ENCODE peak calls at places on chromosome 4, in nine cellular contexts. B is mammary epithelial cell; L is CD4-positive, alpha-beta memory T cell; W is neural progenitor cell; P is psoas muscle; A is iPS DF 6.9; G is mucosa of descending colon; T is stomach; Z is cardiac muscle cell. R is an unnamed sample.

GRCh38 chr4:124480061-124480460 is 232.5 kb downstream of the ANKRD50 start:
- DNase-seq in Z (no peak), P (no peak), W (no peak), B (no peak), T (no peak), G (no peak), A (no peak), L (no peak), R (no peak)

GRCh38 chr4:168648929-168649328 is 152.1 kb downstream of the PALLD start:
- DNase-seq in T (no peak), B (peak; percentile 81), G (no peak), A (no peak), W (no peak), Z (no peak), P (no peak), L (no peak), R (no peak)

GRCh38 chr4:78654809-78655208 is 103.2 kb downstream of the ANXA3 start:
- DNase-seq in W (no peak), P (no peak), G (no peak), Z (no peak), A (no peak), T (no peak), L (no peak), B (no peak), R (no peak)

GRCh38 chr4:48985976-48986653 is at the start of gene CWH43:
- DNase-seq in G (peak; percentile 81), A (no peak), T (peak; percentile 63), Z (no peak), B (no peak), W (peak; percentile 49), L (no peak), P (no peak), R (no peak)

GRCh38 chr4:163587867-163588266 is 93.4 kb downstream of the TMA16 start:
- DNase-seq in L (no peak), T (no peak), Z (no peak), W (no peak), P (no peak), A (no peak), B (no peak), G (no peak), R (no peak)

GRCh38 chr4:112885897-112886296 is 163.6 kb upstream of the ANK2 start:
- DNase-seq in Z (no peak), W (peak; percentile 58), T (no peak), G (no peak), A (no peak), B (no peak), L (no peak), P (no peak), R (no peak)

GRCh38 chr4:14152834-14153519 is 525.5 kb upstream of the BOD1L1 start:
- DNase-seq in W (no peak), L (no peak), G (no peak), A (no peak), P (no peak), Z (no peak), B (peak; percentile 55), T (no peak), R (no peak)

GRCh38 chr4:38759077-38759789 is 23.6 kb downstream of the TLR10 start:
- DNase-seq in Z (peak; percentile 49), T (peak; percentile 52), P (no peak), W (peak; percentile 67), B (peak; percentile 24), G (no peak), A (peak; percentile 50), L (peak; percentile 58), R (no peak)

GRCh38 chr4:182688081-182688480 is 229.1 kb downstream of the DCTD start:
- DNase-seq in Z (no peak), P (peak; percentile 39), A (no peak), T (no peak), L (no peak), W (peak; percentile 46), B (no peak), G (no peak), R (no peak)

GRCh38 chr4:69321153-69321729 is 41.0 kb downstream of the UGT2B28 start:
- DNase-seq in P (no peak), T (peak; percentile 85), L (no peak), Z (no peak), A (no peak), B (peak; percentile 34), W (no peak), G (peak; percentile 42), R (no peak)

GRCh38 chr4:104860227-104861123 is 286.2 kb upstream of the TET2 start:
- DNase-seq in B (peak; percentile 64), Z (peak; percentile 82), G (no peak), L (peak; percentile 50), T (peak; percentile 29), A (peak; percentile 41), P (no peak), W (peak; percentile 87), R (no peak)

GRCh38 chr4:748461-748860 is 42.8 kb downstream of the PCGF3 start:
- DNase-seq in P (peak; percentile 25), L (no peak), T (no peak), W (no peak), A (no peak), G (peak; percentile 36), B (no peak), Z (no peak), R (no peak)

GRCh38 chr4:78704981-78705757 is 71.0 kb upstream of the BMP2K start:
- DNase-seq in G (no peak), B (peak; percentile 58), P (no peak), T (no peak), Z (no peak), L (no peak), W (no peak), A (no peak), R (no peak)

GRCh38 chr4:2825184-2825506 is 18.5 kb upstream of the ADD1 start:
- DNase-seq in L (no peak), B (no peak), W (no peak), Z (no peak), A (no peak), G (peak; percentile 34), T (no peak), P (no peak), R (no peak)
- H3K36me3 ChIP-seq in L (peaks cover 41% of the 10 kb centered on the region), B (no peaks in the 10 kb centered on the region), W (no peaks in the 10 kb centered on the region), Z (no peaks in the 10 kb centered on the region), A (peaks cover 56% of the 10 kb centered on the region), G (peaks cover 3% of the 10 kb centered on the region), T (peaks cover 51% of the 10 kb centered on the region), P (peaks cover 2% of the 10 kb centered on the region), R (no peaks in the 10 kb centered on the region)

GRCh38 chr4:42391356-42391675 is 6.0 kb upstream of the SHISA3 start:
- DNase-seq in T (no peak), P (no peak), A (no peak), Z (no peak), B (no peak), G (no peak), L (no peak), W (no peak), R (no peak)

GRCh38 chr4:42395595-42395994 is 1.7 kb upstream of the SHISA3 start:
- DNase-seq in W (no peak), B (no peak), P (no peak), T (no peak), A (no peak), Z (no peak), G (no peak), L (no peak), R (no peak)

GRCh38 chr4:42392436-42392835 is 4.9 kb upstream of the SHISA3 start:
- DNase-seq in W (no peak), T (no peak), G (no peak), L (no peak), B (no peak), P (no peak), Z (no peak), A (no peak), R (no peak)

GRCh38 chr4:42391981-42392380 is 5.3 kb upstream of the SHISA3 start:
- DNase-seq in P (no peak), A (no peak), W (no peak), Z (peak; percentile 85), G (no peak), T (no peak), L (no peak), B (no peak), R (no peak)

GRCh38 chr4:42390622-42391355 is 6.5 kb upstream of the SHISA3 start:
- DNase-seq in Z (no peak), L (no peak), B (no peak), A (no peak), W (peak; percentile 31), P (no peak), T (no peak), G (no peak), R (no peak)
- H3K36me3 ChIP-seq in Z (no peaks in the 10 kb centered on the region), L (no peaks in the 10 kb centered on the region), B (no peaks in the 10 kb centered on the region), A (no peaks in the 10 kb centered on the region), W (no peaks in the 10 kb centered on the region), P (no peaks in the 10 kb centered on the region), T (no peaks in the 10 kb centered on the region), G (no peaks in the 10 kb centered on the region), R (no peaks in the 10 kb centered on the region)

GRCh38 chr4:139054791-139055376 is 39.3 kb downstream of the NOCT start:
- DNase-seq in Z (peak; percentile 59), G (no peak), A (no peak), W (no peak), B (no peak), T (no peak), P (no peak), L (no peak), R (no peak)
- H3K36me3 ChIP-seq in Z (peaks cover 14% of the 10 kb centered on the region), G (no peaks in the 10 kb centered on the region), A (peaks cover 6% of the 10 kb centered on the region), W (peaks cover 6% of the 10 kb centered on the region), B (peaks cover 16% of the 10 kb centered on the region), T (peaks cover 9% of the 10 kb centered on the region), P (peaks cover 5% of the 10 kb centered on the region), L (peaks cover 41% of the 10 kb centered on the region), R (peaks cover 14% of the 10 kb centered on the region)

GRCh38 chr4:84913176-84913575 is 53.3 kb downstream of the WDFY3 start:
- DNase-seq in G (no peak), Z (no peak), P (no peak), W (no peak), T (no peak), A (no peak), L (no peak), B (no peak), R (no peak)
- H3K36me3 ChIP-seq in G (no peaks in the 10 kb centered on the region), Z (no peaks in the 10 kb centered on the region), P (no peaks in the 10 kb centered on the region), W (no peaks in the 10 kb centered on the region), T (no peaks in the 10 kb centered on the region), A (no peaks in the 10 kb centered on the region), L (no peaks in the 10 kb centered on the region), B (no peaks in the 10 kb centered on the region), R (no peaks in the 10 kb centered on the region)

GRCh38 chr4:143455211-143455610 is 58.3 kb upstream of the SMARCA5 start:
- DNase-seq in W (no peak), G (no peak), L (no peak), Z (no peak), B (no peak), T (no peak), P (no peak), A (no peak), R (no peak)

DNA sequence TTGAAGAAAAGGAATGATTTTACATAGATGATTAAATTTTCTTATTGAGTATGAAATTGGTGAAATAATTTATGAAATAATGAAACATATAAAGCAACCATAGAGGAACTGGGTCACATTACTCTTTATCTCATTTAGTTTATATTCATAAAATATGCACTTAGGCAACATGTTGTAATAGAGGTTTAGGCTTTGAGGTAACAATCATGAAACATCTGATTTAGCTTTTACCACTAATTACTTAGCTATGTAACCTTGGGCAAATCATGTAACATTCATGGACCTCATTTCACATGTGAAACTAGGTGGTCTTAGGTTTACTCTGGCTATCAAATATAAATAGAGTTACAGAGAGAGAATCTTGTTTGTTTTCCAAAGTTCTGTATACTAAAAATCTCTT is 54.5 kb upstream of the SMARCA5 start:
- DNase-seq in P (no peak), W (no peak), T (no peak), Z (no peak), B (no peak), G (no peak), A (no peak), L (no peak), R (no peak)
- H3K36me3 ChIP-seq in P (peaks cover 3% of the 10 kb centered on the region), W (peaks cover 13% of the 10 kb centered on the region), T (peaks cover 10% of the 10 kb centered on the region), Z (peaks cover 57% of the 10 kb centered on the region), B (peaks cover 6% of the 10 kb centered on the region), G (peaks cover 5% of the 10 kb centered on the region), A (peaks cover 2% of the 10 kb centered on the region), L (no peaks in the 10 kb centered on the region), R (peaks cover 21% of the 10 kb centered on the region)